ENCODE peak calls at places on chromosomes 1 and 21, in ten cellular contexts. G is AG09319; P is activated CD4-positive, alpha-beta T cell treated with anti-CD3 and anti-CD28 coated beads, Interleukin-2, amount 50 U/mL, for 24 hours; L is DMS79; Y is uterus; C is activated CD4-positive, CD25-positive, alpha-beta regulatory T cell treated with anti-CD3 and anti-CD28 coated beads, Interleukin-2, amount 50 U/mL, for 72 hours; Z is activated naive CD8-positive, alpha-beta T cell treated with anti-CD3 and anti-CD28 coated beads for 36 hours; S is sciatic nerve; W is T-helper 17 cell; V is Ammon's horn. M is an unnamed sample.

GRCh38 chr1:44515416-44515815 is 110.4 kb downstream of the RNF220 start:
- DNase-seq in G (no peak), P (no peak), L (no peak), Y (no peak), C (no peak), Z (no peak), S (no peak), W (no peak), V (no peak), M (no peak)

GRCh38 chr1:220751130-220751529 is 3.0 kb downstream of the MTARC2 start:
- DNase-seq in G (no peak), P (no peak), L (peak), Y (no peak), C (no peak), Z (no peak), S (no peak), W (no peak), V (no peak), M (no peak)

GRCh38 chr1:115555446-115555845 is 86.3 kb upstream of the VANGL1 start:
- DNase-seq in G (peak), P (no peak), L (no peak), Y (no peak), C (no peak), Z (no peak), S (no peak), W (no peak), V (no peak), M (no peak)

GRCh38 chr1:44650159-44650831 is 24.0 kb downstream of the TMEM53 start:
- DNase-seq in G (no peak), P (no peak), L (no peak), Y (no peak), C (no peak), Z (no peak), S (no peak), W (no peak), V (peak), M (no peak)

GRCh38 chr1:175498002-175498401 is 245.4 kb downstream of the TNR start:
- DNase-seq in G (no peak), P (no peak), L (no peak), Y (no peak), C (no peak), Z (no peak), S (no peak), W (no peak), V (no peak), M (no peak)

GRCh38 chr21:46097826-46098286 is at the start of gene COL6A2:
- DNase-seq in G (no peak), P (peak), L (no peak), Y (peak), C (peak), Z (peak), S (peak), W (peak), V (no peak), M (no peak)

GRCh38 chr1:238898856-238899255 is 487.5 kb upstream of the CHRM3 start:
- DNase-seq in G (no peak), P (no peak), L (no peak), Y (no peak), C (no peak), Z (no peak), S (no peak), W (no peak), V (no peak), M (no peak)

GRCh38 chr1:247857069-247857985 is at the start of gene TRIM58:
- DNase-seq in G (no peak), P (no peak), L (no peak), Y (no peak), C (peak), Z (peak), S (no peak), W (peak), V (no peak), M (no peak)

GRCh38 chr1:228664399-228664914 is 70.8 kb upstream of the RHOU start:
- DNase-seq in G (no peak), P (peak), L (no peak), Y (peak), C (peak), Z (peak), S (peak), W (peak), V (peak), M (peak)

GRCh38 chr21:44086636-44087425 is 20.4 kb upstream of the PWP2 start:
- DNase-seq in G (no peak), P (no peak), L (no peak), Y (no peak), C (no peak), Z (no peak), S (no peak), W (no peak), V (no peak), M (no peak)

GRCh38 chr1:198206292-198206691 is 49.5 kb downstream of the NEK7 start:
- DNase-seq in G (no peak), P (no peak), L (no peak), Y (no peak), C (no peak), Z (no peak), S (no peak), W (no peak), V (no peak), M (no peak)

GRCh38 chr1:6985528-6986276 is 200.4 kb downstream of the CAMTA1 start:
- DNase-seq in G (no peak), P (no peak), L (peak), Y (no peak), C (no peak), Z (no peak), S (no peak), W (no peak), V (no peak), M (no peak)

GRCh38 chr1:209029737-209030136 is 553.8 kb upstream of the CAMK1G start:
- DNase-seq in G (no peak), P (no peak), L (no peak), Y (no peak), C (no peak), Z (no peak), S (no peak), W (no peak), V (peak), M (no peak)

GRCh38 chr1:156664949-156665411 is 12.2 kb downstream of the NES start:
- DNase-seq in G (no peak), P (no peak), L (peak), Y (peak), C (no peak), Z (no peak), S (no peak), W (no peak), V (no peak), M (no peak)

GRCh38 chr1:77473690-77474089 is 191.9 kb downstream of the AK5 start:
- DNase-seq in G (peak), P (no peak), L (no peak), Y (no peak), C (no peak), Z (no peak), S (no peak), W (no peak), V (peak), M (peak)

GRCh38 chr1:23865543-23865930 is 2.6 kb downstream of the FUCA1 start:
- DNase-seq in G (peak), P (no peak), L (peak), Y (no peak), C (no peak), Z (no peak), S (no peak), W (no peak), V (peak), M (no peak)

GRCh38 chr1:3246251-3246650 is 177.2 kb downstream of the PRDM16 start:
- DNase-seq in G (no peak), P (no peak), L (no peak), Y (no peak), C (no peak), Z (no peak), S (no peak), W (no peak), V (no peak), M (no peak)

GRCh38 chr1:17912491-17912890 is 157.4 kb downstream of the ACTL8 start:
- DNase-seq in G (no peak), P (no peak), L (no peak), Y (no peak), C (no peak), Z (no peak), S (no peak), W (no peak), V (no peak), M (no peak)

GRCh38 chr21:33023574-33024277 is 2.0 kb upstream of the OLIG2 start:
- DNase-seq in G (no peak), P (no peak), L (no peak), Y (no peak), C (no peak), Z (no peak), S (no peak), W (no peak), V (peak), M (no peak)

GRCh38 chr1:109341944-109342925 is 35.4 kb upstream of the MYBPHL start:
- DNase-seq in G (no peak), P (no peak), L (no peak), Y (no peak), C (no peak), Z (no peak), S (no peak), W (no peak), V (no peak), M (no peak)

GRCh38 chr1:6275826-6276764 is 15.2 kb upstream of the GPR153 start:
- DNase-seq in G (peak), P (no peak), L (no peak), Y (peak), C (no peak), Z (no peak), S (no peak), W (no peak), V (no peak), M (peak)

GRCh38 chr1:66938618-66939017 is 13.8 kb downstream of the MIER1 start:
- DNase-seq in G (no peak), P (no peak), L (no peak), Y (no peak), C (no peak), Z (no peak), S (no peak), W (no peak), V (no peak), M (no peak)

GRCh38 chr1:35016406-35016805 is 15.3 kb downstream of the ZMYM6 start:
- DNase-seq in G (no peak), P (no peak), L (no peak), Y (no peak), C (no peak), Z (no peak), S (no peak), W (no peak), V (no peak), M (no peak)

GRCh38 chr1:43543567-43543966 is 12.9 kb downstream of the PTPRF start:
- DNase-seq in G (no peak), P (no peak), L (no peak), Y (no peak), C (no peak), Z (no peak), S (no peak), W (no peak), V (no peak), M (no peak)

GRCh38 chr1:156489166-156489934 is 11.2 kb downstream of the MEF2D start:
- DNase-seq in G (no peak), P (no peak), L (no peak), Y (no peak), C (no peak), Z (peak), S (no peak), W (no peak), V (peak), M (no peak)

GRCh38 chr1:76881726-76882125 is 14.4 kb downstream of the ST6GALNAC5 start:
- DNase-seq in G (no peak), P (no peak), L (no peak), Y (no peak), C (no peak), Z (no peak), S (no peak), W (no peak), V (no peak), M (no peak)

GRCh38 chr21:37821791-37822450 is 94.3 kb downstream of the KCNJ6 start:
- DNase-seq in G (no peak), P (no peak), L (no peak), Y (no peak), C (no peak), Z (no peak), S (no peak), W (no peak), V (no peak), M (no peak)

GRCh38 chr1:75643460-75643859 is 32.5 kb upstream of the SLC44A5 start:
- DNase-seq in G (no peak), P (no peak), L (no peak), Y (no peak), C (no peak), Z (no peak), S (no peak), W (no peak), V (no peak), M (no peak)

GRCh38 chr1:205346956-205347574 is 9.7 kb downstream of the KLHDC8A start:
- DNase-seq in G (no peak), P (no peak), L (peak), Y (no peak), C (no peak), Z (no peak), S (no peak), W (no peak), V (no peak), M (no peak)